ENCODE peak calls at places on chromosome 1, in seven cellular contexts. E is neural progenitor cell; G is astrocyte of the spinal cord; H is activated T-helper 1 cell treated with anti-CD3 and anti-CD28 coated beads, Interleukin-12 subunit alpha, Interleukin-12 subunit beta, Interleukin-2, Interleukin-4 antibody, amounts not matched to agents 30 ng/mL and 10 ng/mL and 1 ng/mL, durations not matched to agents 14 hours and 24 hours and 36 hours; X is NCI-H1105 treated with DMSO at 0.1 percent for 48 hours; U is stimulated activated CD8-positive, alpha-beta memory T cell treated with anti-CD3 and anti-CD28 coated beads, Interleukin-15, amount 100 ng/mL, for 48 hours; B is HFFc6. M is an unnamed sample.

GRCh38 chr1:166908942-166909341 is 32.9 kb upstream of the TADA1 start:
- DNase-seq in B (peak), H (no peak), X (no peak), E (no peak), G (peak), U (no peak), M (no peak)

GRCh38 chr1:206737729-206738222 is 32.8 kb upstream of the IL19 start:
- DNase-seq in X (no peak), G (no peak), U (no peak), H (no peak), E (no peak), B (no peak), M (no peak)

GRCh38 chr1:2128189-2128901 is 66.2 kb downstream of the FAAP20 start:
- DNase-seq in E (peak), B (no peak), X (no peak), H (no peak), G (no peak), U (no peak), M (no peak)

GRCh38 chr1:58732087-58732486 is 32.2 kb upstream of the MYSM1 start:
- DNase-seq in B (no peak), E (no peak), G (no peak), U (no peak), X (no peak), H (no peak), M (no peak)

GRCh38 chr1:116465845-116466685 is 93.0 kb downstream of the ATP1A1 start:
- DNase-seq in U (no peak), E (no peak), G (no peak), B (no peak), X (no peak), H (no peak), M (no peak)

GRCh38 chr1:153779781-153780541 is 4.8 kb downstream of the SLC27A3 start:
- DNase-seq in B (no peak), E (no peak), G (no peak), H (no peak), X (no peak), U (no peak), M (no peak)

GRCh38 chr1:11051781-11052510 is 4.9 kb upstream of the MASP2 start:
- DNase-seq in G (no peak), B (no peak), U (no peak), E (no peak), X (no peak), H (no peak), M (no peak)

GRCh38 chr1:204891860-204892259 is 21.2 kb downstream of the NFASC start:
- DNase-seq in U (no peak), X (no peak), G (no peak), B (peak), H (no peak), E (no peak), M (no peak)

GRCh38 chr1:39158330-39159086 is 46.0 kb upstream of the MACF1 start:
- DNase-seq in B (no peak), X (peak), H (no peak), G (peak), U (no peak), E (peak), M (peak)

GRCh38 chr1:234611153-234611798 is 1.3 kb upstream of the IRF2BP2 start:
- DNase-seq in B (peak), G (peak), X (peak), U (no peak), E (peak), H (peak), M (no peak)

GRCh38 chr1:236978740-236979139 is 25.5 kb downstream of the MT1HL1 start:
- DNase-seq in U (no peak), E (no peak), B (no peak), X (no peak), H (no peak), G (no peak), M (no peak)

GRCh38 chr1:245549981-245550701 is 395.4 kb downstream of the KIF26B start:
- DNase-seq in H (no peak), E (peak), U (no peak), G (no peak), B (no peak), X (no peak), M (no peak)

GRCh38 chr1:39692152-39693064 is 1.2 kb upstream of the HPCAL4 start:
- DNase-seq in U (no peak), E (peak), B (no peak), X (peak), G (no peak), H (no peak), M (peak)

GRCh38 chr1:18868801-18869424 is 9.5 kb upstream of the TAS1R2 start:
- DNase-seq in B (no peak), E (no peak), X (no peak), H (no peak), G (no peak), U (no peak), M (no peak)

GRCh38 chr1:76826072-76826827 is 41.0 kb upstream of the ST6GALNAC5 start:
- DNase-seq in H (no peak), U (no peak), E (no peak), X (no peak), B (peak), G (peak), M (no peak)

GRCh38 chr1:167791281-167792209 is 69.8 kb downstream of the MPZL1 start:
- DNase-seq in U (no peak), E (peak), H (no peak), X (no peak), B (peak), G (peak), M (no peak)

GRCh38 chr1:93180723-93181613 is at the start of gene CCDC18:
- DNase-seq in G (no peak), B (peak), E (no peak), H (peak), X (peak), U (peak), M (no peak)

GRCh38 chr1:205226868-205227583 is 720 bp upstream of the TMCC2 start:
- DNase-seq in U (no peak), X (peak), G (peak), B (peak), H (no peak), E (no peak), M (no peak)

GRCh38 chr1:224262373-224263054 is 67.5 kb downstream of the NVL start:
- DNase-seq in U (no peak), H (no peak), X (no peak), G (no peak), B (no peak), E (no peak), M (no peak)

GRCh38 chr1:241957692-241958494 is at the start of gene BECN2:
- DNase-seq in X (no peak), E (no peak), U (no peak), B (no peak), H (no peak), G (no peak), M (no peak)

GRCh38 chr1:187759934-187760333 is 931.2 kb downstream of the PLA2G4A start:
- DNase-seq in E (no peak), H (no peak), G (no peak), U (no peak), X (no peak), B (no peak), M (no peak)

GRCh38 chr1:151934048-151934493 is 24.8 kb upstream of the THEM4 start:
- DNase-seq in U (no peak), X (peak), G (peak), H (peak), B (peak), E (peak), M (no peak)

GRCh38 chr1:184576822-184577790 is 177.6 kb downstream of the EDEM3 start:
- DNase-seq in E (no peak), G (no peak), X (no peak), U (no peak), H (no peak), B (no peak), M (no peak)

GRCh38 chr1:19257178-19257914 is 5.7 kb downstream of the MRTO4 start:
- DNase-seq in E (no peak), X (no peak), G (no peak), H (no peak), U (peak), B (no peak), M (no peak)

GRCh38 chr1:111486431-111486830 is 12.6 kb downstream of the C1orf162 start:
- DNase-seq in B (no peak), H (no peak), G (no peak), U (no peak), X (no peak), E (no peak), M (no peak)

GRCh38 chr1:66351474-66351873 is 182.5 kb upstream of the SGIP1 start:
- DNase-seq in U (no peak), G (no peak), E (no peak), H (no peak), B (no peak), X (no peak), M (no peak)